ENCODE peak calls at places on chromosomes 6 and 20, in ten cellular contexts. One of them, this sample, is unnamed.

GRCh38 chr6:150320450-150320849 is 48.4 kb upstream of the IYD start:
- DNase-seq in activated CD4-positive, CD25-positive, alpha-beta regulatory T cell: no peak
- DNase-seq in HTR-8/SVneo: no peak
- DNase-seq in RCC 7860: no peak
- DNase-seq in ELR: no peak
- DNase-seq in ELF-1: no peak
- DNase-seq in sciatic nerve: peak
- DNase-seq in AG08395: peak
- DNase-seq in type B pancreatic cell: no peak
- DNase-seq in heart left ventricle: peak
- DNase-seq in this sample: no peak

GRCh38 chr20:49641683-49642649 is 71.7 kb downstream of the B4GALT5 start:
- DNase-seq in activated CD4-positive, CD25-positive, alpha-beta regulatory T cell: no peak
- DNase-seq in HTR-8/SVneo: no peak
- DNase-seq in RCC 7860: no peak
- DNase-seq in ELR: no peak
- DNase-seq in ELF-1: no peak
- DNase-seq in sciatic nerve: no peak
- DNase-seq in AG08395: no peak
- DNase-seq in type B pancreatic cell: no peak
- DNase-seq in heart left ventricle: no peak
- DNase-seq in this sample: no peak

GRCh38 chr6:38676236-38676973 is 26.5 kb downstream of the GLO1 start:
- DNase-seq in activated CD4-positive, CD25-positive, alpha-beta regulatory T cell: no peak
- DNase-seq in HTR-8/SVneo: no peak
- DNase-seq in RCC 7860: no peak
- DNase-seq in ELR: no peak
- DNase-seq in ELF-1: no peak
- DNase-seq in sciatic nerve: no peak
- DNase-seq in AG08395: no peak
- DNase-seq in type B pancreatic cell: no peak
- DNase-seq in heart left ventricle: no peak
- DNase-seq in this sample: no peak

GRCh38 chr6:107988570-107988969 is 30.6 kb upstream of the SEC63 start:
- DNase-seq in activated CD4-positive, CD25-positive, alpha-beta regulatory T cell: no peak
- DNase-seq in HTR-8/SVneo: no peak
- DNase-seq in RCC 7860: no peak
- DNase-seq in ELR: no peak
- DNase-seq in ELF-1: no peak
- DNase-seq in sciatic nerve: no peak
- DNase-seq in AG08395: no peak
- DNase-seq in type B pancreatic cell: no peak
- DNase-seq in heart left ventricle: no peak
- DNase-seq in this sample: no peak

GRCh38 chr20:46132705-46133120 is 14.6 kb downstream of the CD40 start:
- DNase-seq in activated CD4-positive, CD25-positive, alpha-beta regulatory T cell: peak
- DNase-seq in HTR-8/SVneo: peak
- DNase-seq in RCC 7860: peak
- DNase-seq in ELR: peak
- DNase-seq in ELF-1: peak
- DNase-seq in sciatic nerve: peak
- DNase-seq in AG08395: peak
- DNase-seq in type B pancreatic cell: peak
- DNase-seq in heart left ventricle: peak
- DNase-seq in this sample: no peak

GRCh38 chr6:4496284-4496683 is 279.9 kb upstream of the CDYL start:
- DNase-seq in activated CD4-positive, CD25-positive, alpha-beta regulatory T cell: no peak
- DNase-seq in HTR-8/SVneo: no peak
- DNase-seq in RCC 7860: no peak
- DNase-seq in ELR: no peak
- DNase-seq in ELF-1: no peak
- DNase-seq in sciatic nerve: no peak
- DNase-seq in AG08395: no peak
- DNase-seq in type B pancreatic cell: no peak
- DNase-seq in heart left ventricle: no peak
- DNase-seq in this sample: no peak

GRCh38 chr6:87756858-87757257 is 54.8 kb upstream of the AKIRIN2 start:
- DNase-seq in activated CD4-positive, CD25-positive, alpha-beta regulatory T cell: peak
- DNase-seq in HTR-8/SVneo: no peak
- DNase-seq in RCC 7860: peak
- DNase-seq in ELR: peak
- DNase-seq in ELF-1: no peak
- DNase-seq in sciatic nerve: no peak
- DNase-seq in AG08395: peak
- DNase-seq in type B pancreatic cell: no peak
- DNase-seq in heart left ventricle: no peak
- DNase-seq in this sample: no peak

GRCh38 chr6:156279306-156279969 is 497.7 kb upstream of the ARID1B start:
- DNase-seq in activated CD4-positive, CD25-positive, alpha-beta regulatory T cell: no peak
- DNase-seq in HTR-8/SVneo: no peak
- DNase-seq in RCC 7860: no peak
- DNase-seq in ELR: no peak
- DNase-seq in ELF-1: no peak
- DNase-seq in sciatic nerve: no peak
- DNase-seq in AG08395: no peak
- DNase-seq in type B pancreatic cell: no peak
- DNase-seq in heart left ventricle: no peak
- DNase-seq in this sample: no peak

GRCh38 chr6:2396292-2396691 is 150.9 kb upstream of the GMDS start:
- DNase-seq in activated CD4-positive, CD25-positive, alpha-beta regulatory T cell: no peak
- DNase-seq in HTR-8/SVneo: no peak
- DNase-seq in RCC 7860: no peak
- DNase-seq in ELR: no peak
- DNase-seq in ELF-1: no peak
- DNase-seq in sciatic nerve: no peak
- DNase-seq in AG08395: no peak
- DNase-seq in type B pancreatic cell: no peak
- DNase-seq in heart left ventricle: no peak
- DNase-seq in this sample: no peak

GRCh38 chr20:32485126-32485769 is 99.9 kb downstream of the NOL4L start:
- DNase-seq in activated CD4-positive, CD25-positive, alpha-beta regulatory T cell: peak
- DNase-seq in HTR-8/SVneo: peak
- DNase-seq in RCC 7860: peak
- DNase-seq in ELR: peak
- DNase-seq in ELF-1: peak
- DNase-seq in sciatic nerve: peak
- DNase-seq in AG08395: peak
- DNase-seq in type B pancreatic cell: peak
- DNase-seq in heart left ventricle: peak
- DNase-seq in this sample: no peak

GRCh38 chr6:99066041-99066440 is 118.3 kb upstream of the FBXL4 start:
- DNase-seq in activated CD4-positive, CD25-positive, alpha-beta regulatory T cell: no peak
- DNase-seq in HTR-8/SVneo: no peak
- DNase-seq in RCC 7860: no peak
- DNase-seq in ELR: no peak
- DNase-seq in ELF-1: no peak
- DNase-seq in sciatic nerve: no peak
- DNase-seq in AG08395: no peak
- DNase-seq in type B pancreatic cell: no peak
- DNase-seq in heart left ventricle: no peak
- DNase-seq in this sample: no peak

GRCh38 chr20:33273117-33273851 is 9.7 kb upstream of the BPIFB1 start:
- DNase-seq in activated CD4-positive, CD25-positive, alpha-beta regulatory T cell: no peak
- DNase-seq in HTR-8/SVneo: no peak
- DNase-seq in RCC 7860: no peak
- DNase-seq in ELR: no peak
- DNase-seq in ELF-1: no peak
- DNase-seq in sciatic nerve: no peak
- DNase-seq in AG08395: no peak
- DNase-seq in type B pancreatic cell: no peak
- DNase-seq in heart left ventricle: no peak
- DNase-seq in this sample: no peak

GRCh38 chr6:115783402-115784061 is 277.2 kb downstream of the FRK start:
- DNase-seq in activated CD4-positive, CD25-positive, alpha-beta regulatory T cell: no peak
- DNase-seq in HTR-8/SVneo: no peak
- DNase-seq in RCC 7860: no peak
- DNase-seq in ELR: no peak
- DNase-seq in ELF-1: no peak
- DNase-seq in sciatic nerve: no peak
- DNase-seq in AG08395: peak
- DNase-seq in type B pancreatic cell: no peak
- DNase-seq in heart left ventricle: no peak
- DNase-seq in this sample: no peak

GRCh38 chr6:91317247-91317646 is 730.4 kb upstream of the MAP3K7 start:
- DNase-seq in activated CD4-positive, CD25-positive, alpha-beta regulatory T cell: no peak
- DNase-seq in HTR-8/SVneo: no peak
- DNase-seq in RCC 7860: no peak
- DNase-seq in ELR: no peak
- DNase-seq in ELF-1: no peak
- DNase-seq in sciatic nerve: no peak
- DNase-seq in AG08395: no peak
- DNase-seq in type B pancreatic cell: no peak
- DNase-seq in heart left ventricle: no peak
- DNase-seq in this sample: no peak

GRCh38 chr6:118584906-118585305 is 36.8 kb downstream of the PLN start:
- DNase-seq in activated CD4-positive, CD25-positive, alpha-beta regulatory T cell: no peak
- DNase-seq in HTR-8/SVneo: no peak
- DNase-seq in RCC 7860: no peak
- DNase-seq in ELR: no peak
- DNase-seq in ELF-1: no peak
- DNase-seq in sciatic nerve: no peak
- DNase-seq in AG08395: no peak
- DNase-seq in type B pancreatic cell: no peak
- DNase-seq in heart left ventricle: no peak
- DNase-seq in this sample: no peak

GRCh38 chr6:34259529-34260069 is 10.8 kb upstream of the SMIM29 start:
- DNase-seq in activated CD4-positive, CD25-positive, alpha-beta regulatory T cell: no peak
- DNase-seq in HTR-8/SVneo: no peak
- DNase-seq in RCC 7860: no peak
- DNase-seq in ELR: no peak
- DNase-seq in ELF-1: no peak
- DNase-seq in sciatic nerve: no peak
- DNase-seq in AG08395: no peak
- DNase-seq in type B pancreatic cell: no peak
- DNase-seq in heart left ventricle: no peak
- DNase-seq in this sample: no peak

GRCh38 chr6:45367999-45368398 is 9.7 kb downstream of the SUPT3H start:
- DNase-seq in activated CD4-positive, CD25-positive, alpha-beta regulatory T cell: no peak
- DNase-seq in HTR-8/SVneo: no peak
- DNase-seq in RCC 7860: no peak
- DNase-seq in ELR: no peak
- DNase-seq in ELF-1: no peak
- DNase-seq in sciatic nerve: no peak
- DNase-seq in AG08395: no peak
- DNase-seq in type B pancreatic cell: no peak
- DNase-seq in heart left ventricle: no peak
- DNase-seq in this sample: no peak

This sample was measured in coronary artery.